ENCODE peak calls at places on chromosome 15, in eight cellular contexts. S is central memory CD8-positive, alpha-beta T cell; Y is amniotic epithelial cell; U is heart left ventricle; I is activated T-helper 9 cell treated with anti-CD3 and anti-CD28 coated beads, Interleukin-2, amount 50 U/mL, for 16 hours; J is HS-5; W is activated CD4-positive, alpha-beta T cell treated with anti-CD3 and anti-CD28 coated beads for 36 hours; X is NCI-H2081. Q is an unnamed sample.

GRCh38 chr15:70475921-70476320 is 287.4 kb downstream of the UACA start:
- DNase-seq in S (no peak), Y (no peak), U (no peak), I (no peak), J (no peak), W (no peak), X (no peak), Q (no peak)

GRCh38 chr15:70504305-70504951 is 258.9 kb downstream of the UACA start:
- DNase-seq in S (no peak), Y (peak), U (peak), I (no peak), J (no peak), W (peak), X (no peak), Q (no peak)

GRCh38 chr15:60673918-60674558 is 195.1 kb upstream of the ICE2 start:
- DNase-seq in S (no peak), Y (peak), U (no peak), I (peak), J (peak), W (peak), X (peak), Q (no peak)

GRCh38 chr15:19899021-19899824 is 642.4 kb downstream of the GOLGA6L6 start:
- DNase-seq in S (no peak), Y (no peak), U (no peak), I (no peak), J (no peak), W (no peak), X (no peak), Q (no peak)

GRCh38 chr15:58331562-58331902 is 100.3 kb upstream of the LIPC start:
- DNase-seq in S (no peak), Y (peak), U (no peak), I (no peak), J (no peak), W (no peak), X (no peak), Q (no peak)

GRCh38 chr15:101723161-101723873 is 956 bp downstream of the TARS3 start:
- DNase-seq in S (no peak), Y (peak), U (no peak), I (peak), J (no peak), W (peak), X (peak), Q (no peak)

GRCh38 chr15:40902605-40903561 is 8.6 kb downstream of the VPS18 start:
- DNase-seq in S (no peak), Y (peak), U (peak), I (no peak), J (no peak), W (peak), X (no peak), Q (no peak)

GRCh38 chr15:42163291-42163690 is 6.9 kb upstream of the PLA2G4F start:
- DNase-seq in S (no peak), Y (no peak), U (no peak), I (no peak), J (no peak), W (no peak), X (no peak), Q (no peak)

GRCh38 chr15:39713846-39714245 is 68.8 kb downstream of the FSIP1 start:
- DNase-seq in S (no peak), Y (no peak), U (no peak), I (no peak), J (no peak), W (no peak), X (no peak), Q (no peak)

GRCh38 chr15:36479200-36479896 is 100.1 kb upstream of the CDIN1 start:
- DNase-seq in S (no peak), Y (peak), U (no peak), I (no peak), J (no peak), W (no peak), X (no peak), Q (no peak)

GRCh38 chr15:27865926-27866325 is 233.2 kb downstream of the OCA2 start:
- DNase-seq in S (no peak), Y (no peak), U (no peak), I (no peak), J (no peak), W (no peak), X (no peak), Q (no peak)

GRCh38 chr15:25347707-25348106 is 91.1 kb downstream of the UBE3A start:
- DNase-seq in S (no peak), Y (no peak), U (no peak), I (no peak), J (no peak), W (no peak), X (no peak), Q (no peak)

GRCh38 chr15:90394074-90394473 is 6.0 kb downstream of the IQGAP1 start:
- DNase-seq in S (no peak), Y (no peak), U (no peak), I (no peak), J (no peak), W (no peak), X (no peak), Q (no peak)

GRCh38 chr15:33443699-33444098 is 132.9 kb downstream of the RYR3 start:
- DNase-seq in S (no peak), Y (no peak), U (no peak), I (no peak), J (no peak), W (no peak), X (no peak), Q (no peak)

GRCh38 chr15:95142441-95142840 is 911.1 kb downstream of the MCTP2 start:
- DNase-seq in S (no peak), Y (no peak), U (no peak), I (no peak), J (no peak), W (no peak), X (no peak), Q (no peak)

GRCh38 chr15:98070132-98070531 is 109.6 kb downstream of the ARRDC4 start:
- DNase-seq in S (no peak), Y (peak), U (no peak), I (no peak), J (no peak), W (no peak), X (no peak), Q (no peak)

GRCh38 chr15:38398134-38398533 is 55.8 kb upstream of the FAM98B start:
- DNase-seq in S (no peak), Y (peak), U (peak), I (no peak), J (peak), W (no peak), X (no peak), Q (no peak)

Q was measured in 8988T.